ENCODE peak calls at places on chromosomes 2 and 18, in seven cellular contexts. J is AG04449, X is PC-3, P is neuronal stem cell, B is C1 segment of cervical spinal cord, O is hypothalamus, S is small intestine. K is an unnamed sample.

GRCh38 chr2:200695178-200695930 is 109.5 kb downstream of the AOX1 start:
- DNase-seq in S (no peak), O (no peak), P (no peak), J (no peak), B (no peak), X (no peak), K (peak; percentile 35)

GRCh38 chr2:6937582-6937981 is 20.4 kb downstream of the RNF144A start:
- DNase-seq in J (no peak), O (no peak), B (no peak), X (no peak), P (no peak), S (no peak), K (no peak)

GRCh38 chr2:218582085-218582484 is 13.4 kb downstream of the CNOT9 start:
- DNase-seq in X (peak; percentile 96), P (no peak), S (no peak), O (no peak), B (no peak), J (no peak), K (no peak)

GRCh38 chr2:160411167-160411566 is 82.4 kb downstream of the RBMS1 start:
- DNase-seq in J (no peak), X (peak; percentile 72), B (no peak), P (no peak), O (no peak), S (no peak), K (no peak)

GRCh38 chr2:70173520-70173919 is 17.3 kb downstream of the C2orf42 start:
- DNase-seq in O (no peak), X (no peak), J (no peak), P (no peak), S (no peak), B (no peak), K (no peak)

GRCh38 chr2:19733951-19734425 is 167.8 kb downstream of the TTC32 start:
- DNase-seq in J (no peak), S (no peak), B (no peak), X (peak; percentile 23), P (no peak), O (no peak), K (no peak)

GRCh38 chr2:127394464-127394863 is 6.7 kb upstream of the MAP3K2 start:
- DNase-seq in B (no peak), O (no peak), X (no peak), S (no peak), J (no peak), P (no peak), K (no peak)

GRCh38 chr2:74892609-74893008 is 58.7 kb downstream of the HK2 start:
- DNase-seq in J (no peak), X (no peak), S (no peak), B (no peak), O (no peak), P (no peak), K (no peak)

GRCh38 chr2:35454966-35455638 is 900.5 kb upstream of the CRIM1 start:
- DNase-seq in J (no peak), B (no peak), O (no peak), P (no peak), S (no peak), X (peak; percentile 43), K (no peak)

GRCh38 chr18:26624443-26624842 is 76.1 kb upstream of the KCTD1 start:
- DNase-seq in S (no peak), B (no peak), X (no peak), P (no peak), O (no peak), J (no peak), K (no peak)

GRCh38 chr2:120210234-120210781 is 12.9 kb downstream of the TMEM185B start:
- DNase-seq in S (no peak), O (no peak), B (no peak), P (no peak), X (no peak), J (no peak), K (no peak)

GRCh38 chr2:42767080-42767898 is 3.4 kb upstream of the OXER1 start:
- DNase-seq in X (no peak), S (no peak), J (no peak), O (no peak), B (no peak), P (no peak), K (no peak)

GRCh38 chr2:137888845-137889244 is 75.4 kb upstream of the HNMT start:
- DNase-seq in P (peak; percentile 33), O (no peak), B (no peak), S (peak; percentile 28), X (peak; percentile 66), J (no peak), K (peak; percentile 67)

GRCh38 chr2:9326975-9327374 is 96.4 kb downstream of the ITGB1BP1 start:
- DNase-seq in S (no peak), B (no peak), X (no peak), J (no peak), O (no peak), P (no peak), K (no peak)